ENCODE peak calls at places on chromosomes 1 and 21, in nine cellular contexts. N is lower lobe of right lung; O is H9; U is D721Med; B is aorta; Y is stimulated activated CD8-positive, alpha-beta memory T cell treated with anti-CD3 and anti-CD28 coated beads, Interleukin-15, amount 100 ng/mL, for 4 hours; J is cardiac muscle cell; D is AML-193; H is CD8-positive, alpha-beta memory T cell. M is an unnamed sample.
A peak's percentile ranks its signal among the peaks of the same experiment; 100 is the strongest.

GRCh38 chr1:7525664-7526063 is 245.4 kb upstream of the VAMP3 start:
- DNase-seq in N (peak; percentile 18), O (no peak), U (no peak), B (no peak), Y (no peak), J (no peak), D (no peak), H (no peak), M (no peak)

GRCh38 chr1:87814573-87814972 is 485.9 kb downstream of the LMO4 start:
- DNase-seq in N (no peak), O (no peak), U (no peak), B (no peak), Y (no peak), J (no peak), D (no peak), H (no peak), M (no peak)

GRCh38 chr1:154623358-154623757 is 15.4 kb upstream of the ADAR start:
- DNase-seq in N (no peak), O (no peak), U (no peak), B (no peak), Y (no peak), J (no peak), D (peak; percentile 70), H (no peak), M (no peak)

GRCh38 chr1:93961443-93961842 is 52.2 kb upstream of the GCLM start:
- DNase-seq in N (no peak), O (no peak), U (no peak), B (no peak), Y (no peak), J (no peak), D (no peak), H (no peak), M (no peak)

GRCh38 chr1:226181996-226182714 is 4.4 kb downstream of the ACBD3 start:
- DNase-seq in N (peak; percentile 56), O (peak; percentile 32), U (no peak), B (peak; percentile 65), Y (no peak), J (peak; percentile 84), D (peak; percentile 77), H (no peak), M (peak; percentile 29)

GRCh38 chr1:51525295-51525694 is 6.2 kb upstream of the EPS15 start:
- DNase-seq in N (no peak), O (no peak), U (no peak), B (no peak), Y (no peak), J (no peak), D (no peak), H (no peak), M (no peak)

GRCh38 chr1:216686860-216687545 is 36.2 kb downstream of the ESRRG start:
- DNase-seq in N (no peak), O (peak; percentile 41), U (no peak), B (no peak), Y (no peak), J (peak; percentile 33), D (no peak), H (no peak), M (peak; percentile 32)

GRCh38 chr1:40267767-40268187 is 9.7 kb downstream of the ZMPSTE24 start:
- DNase-seq in N (no peak), O (no peak), U (no peak), B (no peak), Y (no peak), J (peak; percentile 98), D (no peak), H (no peak), M (no peak)

GRCh38 chr1:57615956-57616355 is 192.1 kb upstream of the DAB1 start:
- DNase-seq in N (no peak), O (no peak), U (no peak), B (no peak), Y (no peak), J (no peak), D (no peak), H (no peak), M (no peak)

GRCh38 chr1:3564921-3565831 is 46.1 kb downstream of the MEGF6 start:
- DNase-seq in N (no peak), O (peak; percentile 69), U (peak; percentile 49), B (no peak), Y (no peak), J (peak; percentile 45), D (no peak), H (peak; percentile 17), M (peak; percentile 77)

GRCh38 chr1:230137328-230137815 is 70.3 kb downstream of the GALNT2 start:
- DNase-seq in N (no peak), O (no peak), U (no peak), B (no peak), Y (no peak), J (peak; percentile 63), D (no peak), H (no peak), M (no peak)

GRCh38 chr1:7919880-7920279 is 20.8 kb downstream of the TNFRSF9 start:
- DNase-seq in N (no peak), O (no peak), U (no peak), B (no peak), Y (no peak), J (no peak), D (no peak), H (no peak), M (no peak)

GRCh38 chr1:235225299-235225698 is 64.2 kb upstream of the RBM34 start:
- DNase-seq in N (no peak), O (no peak), U (no peak), B (no peak), Y (no peak), J (no peak), D (no peak), H (no peak), M (no peak)

GRCh38 chr21:17466166-17466565 is 46.7 kb upstream of the CXADR start:
- DNase-seq in N (no peak), O (no peak), U (no peak), B (no peak), Y (no peak), J (peak; percentile 67), D (no peak), H (no peak), M (no peak)

GRCh38 chr1:165857046-165857801 is 29.8 kb downstream of the UCK2 start:
- DNase-seq in N (no peak), O (no peak), U (no peak), B (no peak), Y (no peak), J (no peak), D (peak; percentile 84), H (no peak), M (peak; percentile 56)

GRCh38 chr1:226736908-226737818 is 1.9 kb downstream of the ITPKB start:
- DNase-seq in N (peak; percentile 67), O (peak; percentile 63), U (no peak), B (peak; percentile 71), Y (no peak), J (peak; percentile 47), D (no peak), H (peak; percentile 48), M (peak; percentile 75)

GRCh38 chr1:206012086-206012859 is 9.1 kb upstream of the RAB7B start:
- DNase-seq in N (peak; percentile 91), O (peak; percentile 65), U (no peak), B (peak; percentile 95), Y (no peak), J (no peak), D (peak; percentile 98), H (no peak), M (peak; percentile 56)

GRCh38 chr21:45456014-45456835 is 51.3 kb downstream of the COL18A1 start:
- DNase-seq in N (no peak), O (no peak), U (no peak), B (peak; percentile 59), Y (no peak), J (no peak), D (no peak), H (no peak), M (no peak)

GRCh38 chr1:229199892-229200291 is 71.0 kb upstream of the RAB4A start:
- DNase-seq in N (peak; percentile 71), O (no peak), U (no peak), B (peak; percentile 56), Y (no peak), J (peak; percentile 49), D (no peak), H (peak; percentile 2), M (no peak)

GRCh38 chr1:234597894-234598293 is 12.1 kb downstream of the IRF2BP2 start:
- DNase-seq in N (no peak), O (no peak), U (no peak), B (no peak), Y (no peak), J (peak; percentile 69), D (peak; percentile 72), H (peak; percentile 41), M (peak; percentile 63)

GRCh38 chr1:181369416-181369815 is 113.9 kb upstream of the CACNA1E start:
- DNase-seq in N (no peak), O (no peak), U (no peak), B (no peak), Y (no peak), J (no peak), D (no peak), H (no peak), M (no peak)

GRCh38 chr1:101756411-101756810 is 240.3 kb downstream of the OLFM3 start:
- DNase-seq in N (no peak), O (no peak), U (no peak), B (no peak), Y (no peak), J (no peak), D (no peak), H (no peak), M (no peak)

GRCh38 chr1:178702141-178702540 is 22.9 kb upstream of the RALGPS2 start:
- DNase-seq in N (no peak), O (no peak), U (no peak), B (no peak), Y (no peak), J (peak; percentile 77), D (peak; percentile 34), H (no peak), M (no peak)

GRCh38 chr1:151472852-151473731 is 13.8 kb upstream of the POGZ start:
- DNase-seq in N (peak; percentile 64), O (peak; percentile 56), U (peak; percentile 49), B (peak; percentile 53), Y (no peak), J (peak; percentile 88), D (no peak), H (no peak), M (peak; percentile 89)

GRCh38 chr1:46288485-46289133 is 14.8 kb downstream of the LRRC41 start:
- DNase-seq in N (no peak), O (no peak), U (no peak), B (no peak), Y (no peak), J (peak; percentile 39), D (no peak), H (no peak), M (peak; percentile 17)

GRCh38 chr1:74596770-74597169 is 76.8 kb downstream of the ERICH3 start:
- DNase-seq in N (no peak), O (no peak), U (no peak), B (no peak), Y (no peak), J (no peak), D (no peak), H (no peak), M (no peak)

GRCh38 chr1:7960867-7961198 is 678 bp upstream of the PARK7 start:
- DNase-seq in N (no peak), O (no peak), U (no peak), B (no peak), Y (no peak), J (no peak), D (no peak), H (no peak), M (no peak)

GRCh38 chr1:111214086-111214801 is 13.3 kb upstream of the CHI3L2 start:
- DNase-seq in N (no peak), O (peak; percentile 51), U (no peak), B (no peak), Y (no peak), J (no peak), D (no peak), H (no peak), M (no peak)

GRCh38 chr1:187928288-187928687 is 1099.5 kb downstream of the PLA2G4A start:
- DNase-seq in N (no peak), O (peak; percentile 45), U (peak; percentile 21), B (no peak), Y (no peak), J (peak; percentile 52), D (no peak), H (no peak), M (peak; percentile 85)

GRCh38 chr21:45634511-45635183 is 8.9 kb upstream of the PCBP3 start:
- DNase-seq in N (no peak), O (no peak), U (no peak), B (no peak), Y (no peak), J (peak; percentile 69), D (no peak), H (no peak), M (no peak)

GRCh38 chr1:228374711-228375577 is 31.7 kb downstream of the TRIM11 start:
- DNase-seq in N (peak; percentile 57), O (no peak), U (no peak), B (peak; percentile 90), Y (no peak), J (peak; percentile 99), D (no peak), H (no peak), M (no peak)